ENCODE peak calls at places on chromosomes 4 and X, in seven cellular contexts. T, C, E, Z, V, K and X are unnamed samples.

GRCh38 chrX:41858161-41858775 is 65.1 kb downstream of the CASK start:
- DNase-seq in C (no peak), T (no peak), E (no peak), Z (peak; percentile 5), K (no peak), V (no peak), X (no peak)

GRCh38 chr4:15410750-15411149 is 17.1 kb upstream of the C1QTNF7 start:
- DNase-seq in E (no peak), Z (no peak), C (no peak), T (peak; percentile 23), K (no peak), V (no peak), X (no peak)

GRCh38 chrX:7083468-7084396 is 63.8 kb upstream of the STS start:
- DNase-seq in E (peak; percentile 5), T (no peak), V (peak; percentile 84), Z (no peak), K (peak; percentile 23), C (no peak), X (no peak)

GRCh38 chrX:29299689-29300088 is 712.4 kb downstream of the IL1RAPL1 start:
- DNase-seq in Z (no peak), V (no peak), E (no peak), T (no peak), C (no peak), K (no peak), X (no peak)

GRCh38 chr4:8525383-8526120 is 54.6 kb upstream of the GPR78 start:
- DNase-seq in E (no peak), V (no peak), Z (no peak), C (no peak), T (no peak), K (no peak), X (no peak)

GRCh38 chr4:2339458-2340271 is 77.8 kb upstream of the MXD4 start:
- DNase-seq in V (no peak), Z (no peak), K (no peak), C (no peak), T (no peak), E (no peak), X (no peak)

GRCh38 chrX:96407501-96407900 is 277.1 kb upstream of the DIAPH2 start:
- DNase-seq in T (no peak), E (no peak), C (peak; percentile 19), V (no peak), K (no peak), Z (no peak), X (no peak)

GRCh38 chr4:80058740-80059139 is 14.3 kb downstream of the ANTXR2 start:
- DNase-seq in Z (no peak), C (no peak), T (no peak), E (peak; percentile 63), K (peak; percentile 9), V (peak; percentile 89), X (peak; percentile 20)

GRCh38 chrX:19627533-19627932 is 112.2 kb upstream of the MAP3K15 start:
- DNase-seq in T (no peak), C (no peak), V (no peak), K (no peak), E (no peak), Z (no peak), X (no peak)

GRCh38 chr4:153207561-153207960 is 3.3 kb downstream of the TRIM2 start:
- DNase-seq in Z (no peak), K (no peak), T (peak; percentile 51), V (no peak), C (peak; percentile 28), E (peak; percentile 42), X (no peak)

GRCh38 chr4:37648084-37648817 is 37.9 kb downstream of the RELL1 start:
- DNase-seq in E (peak; percentile 43), T (no peak), C (peak; percentile 92), Z (peak; percentile 31), V (no peak), K (no peak), X (no peak)

GRCh38 chr4:150145090-150145949 is 67.1 kb downstream of the DCLK2 start:
- DNase-seq in E (peak; percentile 1), C (no peak), Z (no peak), V (no peak), T (no peak), K (no peak), X (no peak)

GRCh38 chr4:86592553-86593249 is 1.4 kb upstream of the PTPN13 start:
- DNase-seq in C (no peak), E (no peak), T (no peak), Z (no peak), V (no peak), K (no peak), X (no peak)

GRCh38 chr4:129387666-129388065 is 291.7 kb downstream of the C4orf33 start:
- DNase-seq in T (no peak), Z (no peak), E (no peak), K (no peak), C (no peak), V (no peak), X (no peak)

GRCh38 chr4:171928336-171928735 is 115.1 kb downstream of the GALNTL6 start:
- DNase-seq in C (no peak), Z (no peak), V (no peak), E (no peak), K (no peak), T (no peak), X (no peak)

GRCh38 chr4:40630335-40631021 is 814 bp upstream of the RBM47 start:
- DNase-seq in V (peak; percentile 68), C (no peak), K (peak; percentile 41), T (peak; percentile 21), Z (peak; percentile 51), E (no peak), X (peak; percentile 49)

GRCh38 chrX:123993326-123993725 is 31.8 kb downstream of the STAG2 start:
- DNase-seq in Z (no peak), E (no peak), T (no peak), C (no peak), K (no peak), V (no peak), X (no peak)

GRCh38 chrX:47311857-47312774 is 58.3 kb upstream of the ZNF157 start:
- DNase-seq in V (no peak), E (peak; percentile 61), Z (no peak), K (peak; percentile 21), C (peak; percentile 45), T (peak; percentile 44), X (peak; percentile 14)

GRCh38 chrX:103343105-103343504 is 13.1 kb downstream of the TCEAL7 start:
- DNase-seq in V (no peak), K (no peak), Z (no peak), E (peak; percentile 50), T (peak; percentile 44), C (no peak), X (no peak)

GRCh38 chrX:9610774-9611392 is 146.0 kb downstream of the TBL1X start:
- DNase-seq in Z (no peak), C (no peak), T (no peak), K (no peak), V (no peak), E (no peak), X (no peak)

GRCh38 chrX:37753384-37753783 is 26.5 kb upstream of the CYBB start:
- DNase-seq in E (no peak), K (no peak), C (no peak), V (no peak), Z (no peak), T (no peak), X (no peak)

GRCh38 chrX:143632625-143633387 is 3.1 kb downstream of the SLITRK4 start:
- DNase-seq in C (no peak), T (no peak), Z (no peak), K (no peak), V (no peak), E (no peak), X (no peak)

GRCh38 chr4:127782025-127782274 is 172 bp upstream of the HSPA4L start:
- DNase-seq in T (peak; percentile 97), K (peak; percentile 65), Z (peak; percentile 83), E (peak; percentile 91), V (peak; percentile 44), C (no peak), X (peak; percentile 66)

GRCh38 chr4:153541426-153542096 is 75.4 kb downstream of the TMEM131L start:
- DNase-seq in V (no peak), K (no peak), T (no peak), Z (no peak), C (no peak), E (no peak), X (no peak)

GRCh38 chr4:100497729-100498250 is 20.0 kb downstream of the EMCN start:
- DNase-seq in V (no peak), Z (no peak), C (no peak), T (no peak), K (no peak), E (no peak), X (no peak)

GRCh38 chr4:174133525-174133924 is 149.9 kb downstream of the FBXO8 start:
- DNase-seq in T (no peak), Z (no peak), V (no peak), K (no peak), C (no peak), E (no peak), X (no peak)

GRCh38 chrX:39133971-39134370 is 332.7 kb downstream of the MID1IP1 start:
- DNase-seq in K (no peak), Z (peak; percentile 1), C (no peak), E (peak; percentile 24), T (no peak), V (no peak), X (no peak)

GRCh38 chrX:18194688-18195087 is 26.0 kb downstream of the BEND2 start:
- DNase-seq in E (no peak), Z (no peak), K (no peak), T (no peak), V (no peak), C (no peak), X (no peak)
- TF ChIP-seq TAF1 in E (no peak), Z (no peak), K (no peak), T (no peak), V (no peak), C (no peak), X (no peak)

GRCh38 chr4:28886934-28887333 is 1833.2 kb upstream of the PCDH7 start:
- DNase-seq in C (no peak), Z (no peak), V (no peak), T (no peak), K (no peak), E (no peak), X (no peak)
- TF ChIP-seq TAF1 in C (no peak), Z (no peak), V (no peak), T (no peak), K (no peak), E (no peak), X (no peak)

GRCh38 chr4:25925486-25926201 is 11.6 kb downstream of the SMIM20 start:
- DNase-seq in C (peak; percentile 36), V (no peak), Z (no peak), K (peak; percentile 35), E (peak; percentile 56), T (peak; percentile 64), X (no peak)
- TF ChIP-seq TAF1 in C (no peak), V (no peak), Z (no peak), K (no peak), E (no peak), T (no peak), X (no peak)

GRCh38 chr4:61211781-61212180 is 11.7 kb downstream of the ADGRL3 start:
- DNase-seq in V (no peak), Z (no peak), T (no peak), K (no peak), C (no peak), E (no peak), X (no peak)
- TF ChIP-seq TAF1 in V (no peak), Z (no peak), T (no peak), K (no peak), C (no peak), E (no peak), X (no peak)

DNA sequence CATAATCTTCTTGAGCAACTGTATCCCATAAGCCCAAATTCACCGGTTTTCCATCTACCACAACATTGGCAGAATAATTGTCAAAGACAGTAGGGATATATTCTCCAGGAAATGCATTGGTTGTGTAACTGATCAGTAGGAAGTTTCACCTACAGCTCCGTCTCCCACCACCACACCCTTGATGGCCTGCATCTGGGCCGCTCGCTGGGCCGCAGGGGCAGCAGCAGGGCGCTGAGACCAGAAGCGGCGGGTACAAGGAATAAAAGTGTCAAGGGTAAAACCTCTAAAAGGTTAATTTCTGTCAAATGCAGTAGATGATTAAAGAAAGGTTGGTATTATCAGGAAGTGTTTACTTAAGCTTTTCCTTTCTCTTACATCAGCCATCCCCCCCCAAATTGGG is 167.6 kb upstream of the DKK2 start:
- DNase-seq in C (no peak), K (no peak), T (no peak), E (no peak), V (no peak), Z (no peak), X (no peak)
- TF ChIP-seq TAF1 in C (no peak), K (no peak), T (no peak), E (no peak), V (no peak), Z (no peak), X (no peak)